ENCODE peak calls at places on chromosomes 3 and 15, in six cellular contexts. S is mesenchymal stem cell, J is IMR-90, U is neuronal stem cell, R is H1, W is trophoblast cell. X is an unnamed sample.

GRCh38 chr3:53067571-53067970 is 21.7 kb upstream of the SFMBT1 start:
- DNase-seq in J (no peak), W (no peak), S (no peak), R (no peak), U (no peak), X (no peak)

GRCh38 chr15:36960179-36960946 is 140.0 kb downstream of the MEIS2 start:
- DNase-seq in S (peak), R (no peak), W (no peak), J (no peak), U (no peak), X (no peak)

GRCh38 chr3:7640787-7641186 is 779.9 kb downstream of the GRM7 start:
- DNase-seq in J (no peak), W (no peak), R (no peak), S (no peak), U (no peak), X (no peak)

GRCh38 chr15:73927003-73927475 is 777 bp downstream of the LOXL1 start:
- DNase-seq in R (no peak), U (no peak), W (peak), J (no peak), S (peak), X (peak)

GRCh38 chr3:56748663-56749231 is 53.0 kb downstream of the ARHGEF3 start:
- DNase-seq in R (no peak), U (no peak), J (no peak), W (no peak), S (peak), X (no peak)

GRCh38 chr3:18295171-18295920 is 129.8 kb downstream of the SATB1 start:
- DNase-seq in U (peak), J (peak), S (no peak), R (peak), W (peak), X (peak)

GRCh38 chr15:56293495-56294292 is 50.0 kb upstream of the RFX7 start:
- DNase-seq in W (no peak), R (no peak), J (no peak), U (no peak), S (no peak), X (no peak)

GRCh38 chr3:45499529-45499928 is 95.0 kb upstream of the LIMD1 start:
- DNase-seq in R (no peak), U (no peak), W (peak), S (peak), J (peak), X (no peak)

GRCh38 chr3:152031321-152031720 is 157.9 kb downstream of the SUCNR1 start:
- DNase-seq in J (no peak), W (no peak), U (no peak), R (no peak), S (no peak), X (no peak)

GRCh38 chr15:76678766-76679165 is 226.4 kb downstream of the SCAPER start:
- DNase-seq in W (no peak), S (no peak), R (no peak), U (no peak), J (peak), X (no peak)

GRCh38 chr3:148714521-148714920 is 16.8 kb downstream of the AGTR1 start:
- DNase-seq in J (peak), S (no peak), R (no peak), W (no peak), U (no peak), X (no peak)

GRCh38 chr15:56095406-56095805 is 102.0 kb upstream of the NEDD4 start:
- DNase-seq in W (no peak), J (no peak), R (no peak), S (no peak), U (no peak), X (no peak)

GRCh38 chr3:126545544-126545943 is 13.2 kb downstream of the C3orf22 start:
- DNase-seq in R (no peak), S (no peak), U (no peak), J (no peak), W (no peak), X (peak)

GRCh38 chr3:194255252-194256039 is 95.7 kb downstream of the CPN2 start:
- DNase-seq in J (no peak), S (peak), W (peak), R (no peak), U (no peak), X (no peak)

GRCh38 chr3:171453175-171453868 is 6.9 kb downstream of the TNIK start:
- DNase-seq in J (no peak), U (peak), W (no peak), R (no peak), S (no peak), X (peak)

GRCh38 chr15:74723754-74724334 is 1.5 kb downstream of the CYP1A1 start:
- DNase-seq in S (peak), U (peak), R (no peak), J (peak), W (peak), X (peak)

GRCh38 chr15:58039260-58040035 is 26.1 kb downstream of the ALDH1A2 start:
- DNase-seq in J (no peak), S (no peak), U (no peak), W (no peak), R (no peak), X (no peak)

GRCh38 chr3:123157598-123158287 is 44.0 kb upstream of the SEC22A start:
- DNase-seq in J (no peak), U (no peak), W (no peak), S (no peak), R (no peak), X (peak)

GRCh38 chr15:90862964-90863721 is 5.2 kb upstream of the FURIN start:
- DNase-seq in U (no peak), W (no peak), S (no peak), R (no peak), J (no peak), X (peak)

GRCh38 chr15:60649845-60650548 is 171.1 kb upstream of the ICE2 start:
- DNase-seq in U (no peak), W (no peak), S (peak), J (peak), R (no peak), X (no peak)

GRCh38 chr15:89129123-89129815 is 41.0 kb downstream of the ABHD2 start:
- DNase-seq in J (peak), R (peak), W (peak), U (no peak), S (peak), X (peak)

GRCh38 chr3:165669967-165670366 is 167.3 kb downstream of the BCHE start:
- DNase-seq in S (peak), W (no peak), R (no peak), U (no peak), J (no peak), X (no peak)
- H2AK5ac ChIP-seq in S (no peak), W (no peak), R (no peak), U (no peak), J (no peak), X (no peak)

GRCh38 chr3:139835830-139836655 is 98.9 kb upstream of the CLSTN2 start:
- DNase-seq in S (no peak), W (no peak), R (no peak), J (no peak), U (no peak), X (no peak)
- H4K91ac ChIP-seq in S (no peak), W (peak), R (no peak), J (no peak), U (no peak), X (no peak)

DNA sequence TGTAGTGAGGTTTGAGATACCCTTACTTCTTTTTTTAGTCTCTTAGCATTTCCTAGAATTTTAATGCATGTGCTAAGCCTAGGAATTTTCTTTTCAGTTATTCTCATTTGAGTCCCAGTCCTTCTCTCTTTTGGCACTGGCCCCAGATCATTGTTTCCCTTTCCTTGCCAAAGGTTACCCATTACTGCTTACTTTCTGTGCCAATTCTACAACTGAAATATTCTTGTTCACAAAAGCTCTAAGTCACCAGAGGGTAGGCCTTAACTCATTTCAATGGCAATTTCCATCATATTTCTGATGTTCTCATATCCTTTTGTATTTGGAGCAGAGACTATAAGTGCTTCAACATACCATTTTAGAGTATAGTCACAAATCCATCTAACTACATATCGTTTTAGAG is 199.6 kb upstream of the CBLB start:
- DNase-seq in W (no peak), S (no peak), J (no peak), U (no peak), R (no peak), X (no peak)
- H2AK5ac ChIP-seq in W (no peak), S (no peak), J (no peak), U (no peak), R (no peak), X (no peak)

GRCh38 chr3:46736006-46736872 is 18.6 kb upstream of the PRSS50 start:
- DNase-seq in R (no peak), W (no peak), J (no peak), U (no peak), S (no peak), X (peak)
- H4K91ac ChIP-seq in R (no peak), W (no peak), J (no peak), U (no peak), S (no peak), X (no peak)

DNA sequence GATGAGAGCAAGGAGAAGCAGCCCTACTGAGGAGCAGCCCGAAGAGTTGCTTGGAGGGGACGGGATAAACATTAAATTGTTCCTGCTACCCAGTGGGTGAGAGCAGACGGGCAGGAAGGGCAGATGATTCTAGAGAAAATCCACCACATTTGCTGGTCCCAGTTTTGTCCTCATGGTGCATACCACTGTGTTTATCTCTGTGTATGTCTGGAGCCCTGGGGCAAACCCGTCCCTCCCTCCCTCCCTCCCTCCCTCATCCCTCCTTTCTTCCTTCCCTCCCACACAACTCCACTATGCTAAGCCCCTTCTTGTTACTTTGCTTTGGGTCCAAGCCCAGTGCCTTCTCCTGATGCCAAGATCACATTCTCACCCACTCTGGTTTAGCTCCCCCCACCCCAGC is 194.9 kb downstream of the ATP10A start:
- DNase-seq in J (no peak), U (no peak), S (no peak), R (no peak), W (peak), X (no peak)
- H2AK5ac ChIP-seq in J (no peak), U (no peak), S (no peak), R (no peak), W (peak), X (no peak)

X was measured in H9.